ENCODE peak calls at places on chromosomes 4 and X, in ten cellular contexts. X is stimulated activated CD4-positive, alpha-beta T cell treated with anti-CD3 and anti-CD28 coated beads, Interleukin-1b, Interleukin-23, amount 100 ng/mL, for 24 hours; C is neural crest cell; Z is M059J; J is HS-5; N is left cardiac atrium; A is activated CD4-positive, CD25-positive, alpha-beta regulatory T cell treated with anti-CD3 and anti-CD28 coated beads, Interleukin-2, amount 50 U/mL, for 72 hours; G is substantia nigra; H is stromal cell of bone marrow; F is activated T-helper 1 cell treated with anti-CD3 and anti-CD28 coated beads, Interleukin-2, amount 50 U/mL, for 16 hours. Q is an unnamed sample.

GRCh38 chr4:21366312-21366711 is 582.3 kb downstream of the KCNIP4 start:
- DNase-seq in F (no peak), X (no peak), C (no peak), J (no peak), G (no peak), H (no peak), N (no peak), A (no peak), Z (no peak), Q (no peak)

GRCh38 chrX:150663061-150663460 is 30.1 kb upstream of the MTMR1 start:
- DNase-seq in Z (no peak), X (no peak), G (no peak), H (no peak), N (no peak), J (no peak), A (no peak), C (no peak), F (no peak), Q (no peak)

GRCh38 chr4:39096847-39097246 is 34.8 kb downstream of the KLHL5 start:
- DNase-seq in Z (no peak), H (no peak), C (no peak), A (no peak), F (no peak), N (no peak), G (no peak), X (no peak), J (no peak), Q (no peak)

GRCh38 chr4:91598696-91599095 is 705.1 kb upstream of the GRID2 start:
- DNase-seq in C (no peak), F (no peak), N (no peak), Z (no peak), J (no peak), G (no peak), X (no peak), H (no peak), A (no peak), Q (no peak)

GRCh38 chr4:61200195-61200990 is at the start of gene ADGRL3:
- DNase-seq in X (no peak), Z (no peak), F (no peak), N (no peak), J (no peak), H (no peak), A (no peak), G (peak; percentile 72), C (peak; percentile 75), Q (peak; percentile 75)

GRCh38 chr4:119268466-119268865 is 53.5 kb downstream of the FABP2 start:
- DNase-seq in Z (peak; percentile 27), G (no peak), F (no peak), C (no peak), A (no peak), X (no peak), H (no peak), J (no peak), N (no peak), Q (no peak)

GRCh38 chrX:42678133-42678532 is 99.8 kb downstream of the PPP1R2C start:
- DNase-seq in X (no peak), Z (peak; percentile 66), F (no peak), N (peak; percentile 19), G (no peak), H (no peak), C (no peak), A (no peak), J (no peak), Q (no peak)

GRCh38 chrX:40434947-40435346 is 145.8 kb upstream of the ATP6AP2 start:
- DNase-seq in G (peak; percentile 34), A (no peak), H (no peak), Z (peak; percentile 49), J (no peak), F (no peak), N (peak; percentile 31), C (peak; percentile 14), X (no peak), Q (peak; percentile 47)

GRCh38 chr4:83197555-83198235 is 83.2 kb upstream of the PLAC8 start:
- DNase-seq in A (no peak), C (no peak), Z (no peak), G (no peak), J (no peak), N (peak; percentile 30), H (no peak), F (no peak), X (no peak), Q (no peak)

GRCh38 chr4:4821577-4821976 is 37.9 kb upstream of the MSX1 start:
- DNase-seq in X (no peak), G (no peak), A (no peak), F (no peak), H (no peak), Z (no peak), N (no peak), J (no peak), C (no peak), Q (no peak)

GRCh38 chrX:96440941-96441340 is 243.7 kb upstream of the DIAPH2 start:
- DNase-seq in G (no peak), F (no peak), H (no peak), Z (peak; percentile 13), C (no peak), A (no peak), J (no peak), N (no peak), X (no peak), Q (no peak)

GRCh38 chr4:158211288-158211687 is 1.0 kb downstream of the TMEM144 start:
- DNase-seq in Z (peak; percentile 4), H (no peak), C (no peak), G (no peak), X (no peak), F (no peak), N (no peak), J (no peak), A (no peak), Q (no peak)

GRCh38 chr4:81919238-81919637 is 447.5 kb upstream of the RASGEF1B start:
- DNase-seq in X (no peak), C (no peak), N (no peak), J (no peak), H (peak; percentile 7), G (no peak), A (no peak), F (no peak), Z (peak; percentile 1), Q (no peak)

GRCh38 chrX:30992381-30992904 is 79.4 kb downstream of the FTHL17 start:
- DNase-seq in G (no peak), C (no peak), H (no peak), Z (peak; percentile 18), J (no peak), X (no peak), A (no peak), N (no peak), F (no peak), Q (no peak)

GRCh38 chrX:40459576-40460158 is 121.1 kb upstream of the ATP6AP2 start:
- DNase-seq in J (no peak), G (peak; percentile 61), H (no peak), C (peak; percentile 32), Z (no peak), X (no peak), A (no peak), F (no peak), N (no peak), Q (peak; percentile 84)

GRCh38 chrX:70554081-70554480 is 109.4 kb downstream of the DLG3 start:
- DNase-seq in C (no peak), X (no peak), J (peak; percentile 2), Z (peak; percentile 33), A (no peak), F (no peak), N (no peak), H (no peak), G (no peak), Q (no peak)

GRCh38 chr4:3022651-3023050 is 51.7 kb downstream of the HTT-AS start:
- DNase-seq in A (no peak), F (no peak), J (no peak), H (no peak), Z (no peak), C (no peak), G (no peak), X (no peak), N (no peak), Q (no peak)

GRCh38 chr4:145061325-145061920 is 36.6 kb downstream of the ANAPC10 start:
- DNase-seq in F (no peak), X (no peak), C (no peak), G (no peak), J (no peak), H (peak; percentile 21), Z (peak; percentile 40), A (no peak), N (no peak), Q (peak; percentile 19)

GRCh38 chrX:23365541-23365940 is 30.9 kb downstream of the PTCHD1 start:
- DNase-seq in C (no peak), G (no peak), N (no peak), J (no peak), H (no peak), Z (no peak), A (no peak), F (no peak), X (no peak), Q (no peak)

GRCh38 chr4:105944535-105944934 is 49.3 kb downstream of the NPNT start:
- DNase-seq in G (no peak), J (no peak), F (no peak), X (no peak), H (no peak), Z (peak; percentile 31), N (peak; percentile 29), A (no peak), C (no peak), Q (no peak)

GRCh38 chrX:16822723-16823122 is 36.5 kb downstream of the TXLNG start:
- DNase-seq in A (no peak), Z (peak; percentile 86), C (no peak), N (no peak), X (no peak), F (no peak), H (peak; percentile 68), G (no peak), J (no peak), Q (no peak)

GRCh38 chrX:48971325-48972213 is at the start of gene KCND1:
- DNase-seq in G (no peak), A (no peak), F (no peak), J (no peak), X (no peak), N (peak; percentile 62), Z (peak; percentile 79), C (no peak), H (peak; percentile 30), Q (no peak)

GRCh38 chrX:63784346-63784901 is 590 bp downstream of the ARHGEF9 start:
- DNase-seq in G (no peak), N (peak; percentile 19), A (no peak), F (no peak), C (peak; percentile 1), X (no peak), J (no peak), Z (no peak), H (no peak), Q (no peak)

GRCh38 chr4:145956288-145956890 is 17.8 kb upstream of the ZNF827 start:
- DNase-seq in Z (peak; percentile 36), G (no peak), J (no peak), H (no peak), X (no peak), F (no peak), A (no peak), N (no peak), C (peak; percentile 49), Q (peak; percentile 9)

GRCh38 chr4:145279122-145279960 is 99.0 kb upstream of the OTUD4 start:
- DNase-seq in G (no peak), H (peak; percentile 63), C (no peak), N (no peak), F (no peak), Z (peak; percentile 66), A (no peak), X (no peak), J (peak; percentile 37), Q (no peak)

GRCh38 chrX:42934020-42934701 is 156.2 kb upstream of the PPP1R2C start:
- DNase-seq in N (no peak), A (peak; percentile 43), X (no peak), H (no peak), Z (peak; percentile 40), G (no peak), F (no peak), J (no peak), C (no peak), Q (no peak)

GRCh38 chrX:123975180-123975579 is 13.7 kb downstream of the STAG2 start:
- DNase-seq in X (no peak), C (no peak), F (no peak), G (no peak), J (no peak), H (peak; percentile 35), Z (peak; percentile 61), A (no peak), N (no peak), Q (no peak)

GRCh38 chr4:1723131-1723801 is 1.9 kb downstream of the TACC3 start:
- DNase-seq in H (no peak), N (no peak), A (peak; percentile 60), G (no peak), J (no peak), C (no peak), F (peak; percentile 40), Z (no peak), X (no peak), Q (no peak)